ENCODE peak calls at places on chromosomes 1 and 21, in six cellular contexts. T is K562, I is A549, M is H1, X is SK-N-SH, C is HepG2. H is an unnamed sample.

GRCh38 chr1:188888387-188888786 is 1589.3 kb downstream of the BRINP3 start:
- DNase-seq in C (no peak), X (no peak), I (peak), T (no peak), M (no peak), H (no peak)

GRCh38 chr1:65265296-65266271 is 43.8 kb upstream of the DNAJC6 start:
- DNase-seq in T (no peak), I (no peak), C (peak), X (peak), M (no peak), H (no peak)

GRCh38 chr1:156608036-156608674 is 6.9 kb upstream of the GPATCH4 start:
- DNase-seq in T (peak), X (peak), I (peak), C (peak), M (no peak), H (peak)

GRCh38 chr1:224183591-224184312 is 712 bp downstream of the DEGS1 start:
- DNase-seq in I (peak), M (no peak), T (peak), C (peak), X (peak), H (no peak)

GRCh38 chr21:45365608-45366241 is 39.2 kb upstream of the COL18A1 start:
- DNase-seq in C (peak), I (peak), T (no peak), M (peak), X (no peak), H (no peak)

GRCh38 chr1:193914871-193915270 is 728.5 kb upstream of the B3GALT2 start:
- DNase-seq in T (no peak), I (no peak), M (no peak), X (no peak), C (no peak), H (no peak)

GRCh38 chr1:183776731-183777130 is 28.2 kb upstream of the RGL1 start:
- DNase-seq in C (no peak), I (no peak), M (no peak), X (no peak), T (no peak), H (no peak)

GRCh38 chr1:153655333-153655732 is 3.2 kb upstream of the SNAPIN start:
- DNase-seq in X (no peak), T (no peak), M (no peak), C (peak), I (no peak), H (no peak)

GRCh38 chr1:233361876-233362275 is 34.4 kb downstream of the MAP3K21 start:
- DNase-seq in T (no peak), C (no peak), M (no peak), I (no peak), X (no peak), H (no peak)

GRCh38 chr1:26132128-26132824 is 20.7 kb downstream of the PDIK1L start:
- DNase-seq in T (peak), X (no peak), I (peak), M (no peak), C (no peak), H (no peak)

GRCh38 chr1:97573560-97573959 is 347.3 kb downstream of the DPYD start:
- DNase-seq in T (no peak), C (no peak), M (no peak), I (no peak), X (no peak), H (no peak)

GRCh38 chr1:15153842-15154479 is 414 bp downstream of the TMEM51 start:
- DNase-seq in M (no peak), C (no peak), X (peak), T (peak), I (peak), H (no peak)

GRCh38 chr1:100735244-100735643 is 15.7 kb downstream of the VCAM1 start:
- DNase-seq in I (no peak), T (no peak), M (no peak), C (no peak), X (no peak), H (no peak)

GRCh38 chr1:193726722-193727121 is 540.3 kb upstream of the B3GALT2 start:
- DNase-seq in T (no peak), M (no peak), I (no peak), C (no peak), X (no peak), H (no peak)

GRCh38 chr1:11059990-11060948 is at the start of gene SRM:
- DNase-seq in C (peak), X (peak), T (peak), I (peak), M (no peak), H (peak)

GRCh38 chr1:51623025-51623424 is 6.1 kb downstream of the OSBPL9 start:
- DNase-seq in T (no peak), I (no peak), M (no peak), X (no peak), C (no peak), H (no peak)

GRCh38 chr1:51621161-51621560 is 4.3 kb downstream of the OSBPL9 start:
- DNase-seq in X (no peak), C (no peak), M (peak), T (peak), I (peak), H (no peak)

GRCh38 chr1:51623450-51623849 is 6.6 kb downstream of the OSBPL9 start:
- DNase-seq in C (no peak), M (no peak), X (no peak), T (no peak), I (no peak), H (no peak)

GRCh38 chr1:51621841-51622454 is 5.1 kb downstream of the OSBPL9 start:
- DNase-seq in T (no peak), I (no peak), M (no peak), C (no peak), X (no peak), H (no peak)

GRCh38 chr1:51622455-51622913 is 5.6 kb downstream of the OSBPL9 start:
- DNase-seq in T (peak), X (no peak), M (peak), I (peak), C (peak), H (no peak)
- TF ChIP-seq CHD2 in T (no peak), X (no peak), M (no peak), I (no peak), C (no peak), H (no peak)

GRCh38 chr1:63691672-63692425 is 82.0 kb upstream of the ROR1 start:
- DNase-seq in X (peak), M (no peak), C (peak), I (peak), T (peak), H (no peak)
- TF ChIP-seq MAX in X (no peak), M (no peak), C (no peak), I (no peak), T (no peak), H (no peak)

DNA sequence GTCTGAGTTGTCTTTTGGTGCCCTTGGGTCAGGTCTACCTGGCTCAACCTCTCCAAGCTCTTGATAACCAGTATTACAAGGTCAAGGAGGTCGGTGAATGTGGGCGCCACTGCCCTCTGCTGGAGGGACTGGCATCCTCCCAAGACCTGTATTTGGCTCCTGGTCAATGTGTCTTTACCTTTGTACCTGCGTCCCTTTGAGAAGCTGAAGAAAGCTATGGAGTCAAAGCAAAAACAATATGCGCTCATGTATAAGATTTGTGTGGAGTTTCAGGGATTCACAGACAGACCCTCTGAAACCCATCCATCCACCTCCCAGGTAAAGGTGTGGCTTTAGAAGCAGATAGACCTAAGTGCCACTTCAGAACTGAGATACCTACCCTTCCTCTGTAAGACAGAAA is 61.8 kb upstream of the NBL1 start:
- DNase-seq in M (peak), I (peak), C (no peak), X (peak), T (peak), H (peak)
- TF ChIP-seq CHD2 in M (no peak), I (no peak), C (no peak), X (no peak), T (no peak), H (no peak)

GRCh38 chr1:157691285-157691920 is 9.2 kb downstream of the FCRL3 start:
- DNase-seq in I (peak), M (no peak), C (peak), T (peak), X (peak), H (no peak)
- TF ChIP-seq MAX in I (no peak), M (no peak), C (no peak), T (no peak), X (no peak), H (no peak)

GRCh38 chr1:209805875-209806760 is at the start of gene IRF6:
- DNase-seq in I (peak), C (no peak), T (peak), X (no peak), M (peak), H (no peak)
- TF ChIP-seq CHD2 in I (no peak), C (no peak), T (no peak), X (no peak), M (no peak), H (no peak)

DNA sequence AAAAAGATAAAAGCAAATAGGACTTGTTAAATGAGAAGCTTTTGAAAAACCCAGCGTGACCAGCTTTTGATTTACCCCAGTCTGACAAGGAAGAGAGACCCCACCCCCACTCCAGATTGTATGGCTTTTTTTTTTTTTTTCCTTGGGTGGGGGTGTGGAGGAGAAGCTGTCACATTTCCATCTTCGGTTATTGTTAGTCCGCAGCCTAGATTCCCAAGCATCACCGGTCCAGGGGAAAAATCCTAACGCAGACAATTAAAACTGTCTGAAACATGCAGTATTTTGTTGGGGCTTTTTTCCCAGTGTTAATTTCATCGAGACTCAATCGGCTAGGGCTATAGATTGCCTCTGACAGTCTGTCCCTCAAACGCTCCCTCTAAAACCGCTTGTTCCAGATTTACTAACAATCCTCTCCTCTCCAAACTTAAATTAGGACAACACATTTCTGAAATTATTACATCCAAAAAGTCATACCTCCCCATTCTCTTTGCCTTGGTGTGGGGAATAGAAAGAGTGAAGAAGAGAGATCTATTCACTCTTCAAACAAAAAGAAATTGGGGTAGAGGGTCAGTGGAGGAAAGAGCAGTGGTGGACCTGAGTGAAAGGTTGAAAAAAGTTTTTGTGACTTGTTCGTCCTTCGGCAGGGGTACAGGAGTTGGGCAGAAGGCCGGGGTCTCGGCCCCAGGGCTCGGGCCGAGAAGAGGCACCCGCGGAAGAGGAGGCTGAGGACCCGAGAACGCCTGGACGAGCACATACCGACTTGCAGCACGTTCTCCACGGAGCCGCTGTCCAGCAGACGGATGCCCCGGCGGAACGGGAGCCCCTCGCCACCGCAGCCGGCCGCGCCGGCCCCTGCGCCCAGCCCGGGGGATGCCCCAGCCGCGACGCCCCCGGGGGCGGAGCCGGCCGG is 1.1 kb downstream of the ZSWIM5 start:
- DNase-seq in T (peak), X (peak), C (peak), I (peak), M (no peak), H (no peak)
- TF ChIP-seq MAX in T (no peak), X (peak), C (no peak), I (no peak), M (peak), H (no peak)

H was measured in GM12878.